ENCODE peak calls at places on chromosomes 1 and 21, in ten cellular contexts. E is cardiac muscle cell, G is A673, X is ascending aorta, M is H9, B is A549, D is kidney, S is GM23338, H is PC-9, I is hepatocyte. J is an unnamed sample.
A peak's percentile ranks its signal among the peaks of the same experiment; 100 is the strongest.

GRCh38 chr1:17523487-17524029 is 15.9 kb upstream of the ARHGEF10L start:
- DNase-seq in S (no peak), D (no peak), H (no peak), X (no peak), M (no peak), G (no peak), I (no peak), B (no peak), E (no peak), J (no peak)

GRCh38 chr1:42747125-42747524 is 7.1 kb upstream of the CLDN19 start:
- DNase-seq in B (peak; percentile 10), X (no peak), D (no peak), E (peak; percentile 76), G (peak; percentile 61), I (peak; percentile 62), H (peak; percentile 19), S (peak; percentile 68), M (peak; percentile 71), J (no peak)

GRCh38 chr1:38672692-38673091 is 186.9 kb downstream of the RRAGC start:
- DNase-seq in E (no peak), I (no peak), X (no peak), B (no peak), G (no peak), S (no peak), M (peak; percentile 1), H (no peak), D (no peak), J (no peak)

GRCh38 chr1:156836892-156837291 is 20.2 kb upstream of the SH2D2A start:
- DNase-seq in H (no peak), M (no peak), E (no peak), B (no peak), X (no peak), I (no peak), S (no peak), D (peak; percentile 22), G (no peak), J (no peak)

GRCh38 chr1:178220094-178220493 is 126.2 kb downstream of the RASAL2 start:
- DNase-seq in E (no peak), M (no peak), H (no peak), I (no peak), B (no peak), S (no peak), X (no peak), D (no peak), G (no peak), J (peak; percentile 79)

GRCh38 chr1:37035014-37035686 is 835 bp upstream of the GRIK3 start:
- DNase-seq in H (no peak), X (no peak), I (no peak), E (no peak), B (no peak), D (no peak), M (peak; percentile 52), G (no peak), S (peak; percentile 67), J (no peak)

GRCh38 chr1:118271883-118272282 is 86.9 kb upstream of the SPAG17 start:
- DNase-seq in I (no peak), G (no peak), S (no peak), E (no peak), H (no peak), X (no peak), D (no peak), M (no peak), B (no peak), J (no peak)

GRCh38 chr1:212471891-212472675 is 39.4 kb downstream of the NENF start:
- DNase-seq in I (no peak), E (no peak), H (no peak), G (no peak), B (no peak), M (no peak), X (no peak), D (no peak), S (no peak), J (no peak)

GRCh38 chr1:167936930-167937708 is at the start of gene MPC2:
- DNase-seq in B (peak; percentile 81), X (peak; percentile 82), M (peak; percentile 59), S (peak; percentile 79), E (peak; percentile 93), I (peak; percentile 78), G (peak; percentile 82), H (peak; percentile 60), D (peak; percentile 87), J (peak; percentile 52)

GRCh38 chr1:234605983-234606730 is 3.8 kb downstream of the IRF2BP2 start:
- DNase-seq in E (no peak), G (peak; percentile 27), S (no peak), H (peak; percentile 33), X (no peak), I (peak; percentile 43), D (no peak), B (no peak), M (no peak), J (peak; percentile 54)

GRCh38 chr1:52904590-52905375 is 16.8 kb downstream of the ECHDC2 start:
- DNase-seq in E (peak; percentile 50), I (no peak), B (peak; percentile 61), D (no peak), X (no peak), H (peak; percentile 35), M (peak; percentile 81), S (peak; percentile 87), G (peak; percentile 67), J (no peak)

GRCh38 chr1:115302390-115302961 is 35.6 kb downstream of the NGF start:
- DNase-seq in G (peak; percentile 42), X (no peak), E (no peak), M (no peak), B (no peak), D (no peak), H (peak; percentile 46), S (no peak), I (peak; percentile 32), J (peak; percentile 68)

GRCh38 chr1:96346708-96347107 is 374.9 kb upstream of the PTBP2 start:
- DNase-seq in E (no peak), D (no peak), H (no peak), M (no peak), X (no peak), B (no peak), S (no peak), I (no peak), G (no peak), J (no peak)
- TF ChIP-seq CTCF in E (no peak), D (no peak), H (no peak), M (no peak), X (no peak), B (no peak), S (no peak), I (no peak), G (no peak), J (peak; percentile 65)

DNA sequence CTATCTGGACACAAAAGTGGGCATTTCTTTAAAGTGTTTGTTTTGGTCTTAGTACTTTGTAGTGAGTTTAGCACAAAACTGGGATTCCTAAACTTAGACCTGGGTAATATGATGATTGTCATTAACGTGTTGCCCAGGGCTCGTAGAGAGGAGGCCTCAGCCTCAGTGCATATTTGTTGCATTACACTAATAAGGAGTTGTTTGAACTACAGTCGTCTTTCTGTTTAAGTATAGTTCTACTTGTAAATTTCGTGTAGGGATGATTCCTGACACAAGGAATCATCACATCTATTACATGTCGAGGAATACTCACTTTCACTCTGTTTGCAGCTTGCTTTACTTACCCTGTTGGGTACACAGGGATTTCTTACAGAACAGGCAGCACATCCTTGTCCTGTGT is 85.0 kb downstream of the PRDM2 start:
- DNase-seq in B (no peak), G (no peak), S (no peak), E (no peak), X (no peak), D (no peak), I (no peak), H (no peak), M (no peak), J (peak; percentile 18)
- H3K4me1 ChIP-seq in B (no peaks in the 10 kb centered on the region), G (no peaks in the 10 kb centered on the region), S (peaks cover 26% of the 10 kb centered on the region), E (peaks cover 8% of the 10 kb centered on the region), X (no peaks in the 10 kb centered on the region), D (peaks cover 3% of the 10 kb centered on the region), I (peaks cover 8% of the 10 kb centered on the region), H (no peaks in the 10 kb centered on the region), M (peaks cover 12% of the 10 kb centered on the region), J (peaks cover 7% of the 10 kb centered on the region)

GRCh38 chr1:112716133-112716720 is 1.1 kb upstream of the PPM1J start:
- DNase-seq in M (peak; percentile 94), I (peak; percentile 95), X (peak; percentile 92), E (peak; percentile 93), S (peak; percentile 97), D (peak; percentile 90), B (peak; percentile 78), G (peak; percentile 93), H (peak; percentile 83), J (peak; percentile 85)

GRCh38 chr1:112713466-112714312 is 1.4 kb downstream of the PPM1J start:
- DNase-seq in M (peak; percentile 51), I (no peak), G (no peak), S (peak; percentile 58), D (peak; percentile 70), E (no peak), H (peak; percentile 50), X (no peak), B (no peak), J (no peak)

GRCh38 chr1:112715264-112716053 is at the start of gene PPM1J:
- DNase-seq in I (peak; percentile 96), G (peak; percentile 91), X (peak; percentile 99), H (peak; percentile 99), D (peak; percentile 100), E (peak; percentile 96), B (peak; percentile 79), S (peak; percentile 98), M (peak; percentile 99), J (peak; percentile 81)

GRCh38 chr1:112712701-112713128 is 2.4 kb downstream of the PPM1J start:
- DNase-seq in S (no peak), I (no peak), D (no peak), H (no peak), M (peak; percentile 48), X (no peak), B (no peak), G (no peak), E (no peak), J (no peak)

GRCh38 chr1:112714313-112715263 is 544 bp downstream of the PPM1J start:
- DNase-seq in G (no peak), S (peak; percentile 74), X (peak; percentile 73), B (no peak), H (peak; percentile 25), D (peak; percentile 87), E (no peak), M (peak; percentile 47), I (peak; percentile 49), J (no peak)
- H3K27ac ChIP-seq in G (no peak overlapping the region), S (no peak overlapping the region), X (peak overlapping the region; percentile 55), B (peak overlapping the region; percentile 55), H (no peak overlapping the region), D (no peak overlapping the region), E (no peak overlapping the region), M (no peak overlapping the region), I (no peak overlapping the region), J (no peak overlapping the region)

DNA sequence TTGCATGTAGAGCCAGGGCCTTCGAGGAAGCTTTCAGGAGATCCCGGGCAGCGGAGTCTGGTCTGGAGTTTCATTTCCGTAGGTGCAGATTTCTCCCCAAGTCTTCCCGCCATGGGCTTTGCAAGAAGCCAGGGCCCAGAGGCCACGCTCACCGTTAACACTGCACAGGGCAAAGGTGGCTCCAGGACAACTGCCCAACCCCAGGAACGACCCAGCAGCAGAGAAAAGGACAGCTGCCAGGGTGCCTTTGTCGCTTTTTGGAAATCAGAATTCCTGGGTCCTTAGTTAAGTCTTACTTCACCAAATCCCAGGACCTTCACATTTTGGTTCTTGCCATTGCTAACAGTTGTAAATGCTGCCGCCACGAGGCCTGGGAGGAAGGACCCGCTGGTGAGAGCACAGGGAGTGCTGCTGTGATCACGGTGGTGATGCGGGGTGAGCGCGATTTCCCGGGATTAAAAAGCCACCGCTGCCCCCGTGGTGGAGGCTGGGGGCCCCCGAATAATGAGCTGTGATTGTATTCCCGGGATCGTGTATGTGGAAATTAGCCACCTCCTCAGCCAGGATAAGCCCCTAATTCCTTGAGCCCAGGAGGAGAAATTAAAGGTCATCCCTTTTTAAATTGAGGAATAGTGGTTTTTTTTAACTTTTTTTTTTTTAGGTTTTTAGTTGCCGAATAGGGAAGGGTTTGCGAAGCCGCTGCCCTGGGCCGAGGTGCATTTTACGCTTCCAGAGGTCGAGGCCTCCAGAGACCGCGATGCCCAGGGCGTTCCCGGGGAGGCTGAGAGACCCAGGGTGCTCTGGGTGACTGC is 8.2 kb downstream of the SIM2 start:
- DNase-seq in B (no peak), H (no peak), E (peak; percentile 52), G (peak; percentile 74), I (no peak), S (peak; percentile 64), M (peak; percentile 63), X (peak; percentile 46), D (no peak), J (no peak)
- TF ChIP-seq CTCF in B (no peak), H (no peak), E (peak; percentile 29), G (peak; percentile 26), I (peak; percentile 28), S (no peak), M (peak; percentile 15), X (no peak), D (no peak), J (peak; percentile 34)

J was measured in foreskin keratinocyte.